ENCODE peak calls at places on chromosomes 1 and 21, in four cellular contexts. G is tibial nerve, M is spleen, Q is IMR-90. R is an unnamed sample.
A peak's percentile ranks its signal among the peaks of the same experiment; 100 is the strongest.

GRCh38 chr1:232579958-232580705 is 49.8 kb downstream of the SIPA1L2 start:
- DNase-seq in G (no peak), Q (peak; percentile 37), M (no peak), R (no peak)

GRCh38 chr1:9375912-9376311 is 83.2 kb downstream of the SPSB1 start:
- DNase-seq in G (peak; percentile 43), M (no peak), Q (no peak), R (no peak)

GRCh38 chr1:236895665-236896387 is 100.7 kb downstream of the MTR start:
- DNase-seq in M (no peak), G (no peak), Q (no peak), R (no peak)

GRCh38 chr1:162213281-162213909 is 143.9 kb downstream of the NOS1AP start:
- DNase-seq in M (no peak), Q (peak; percentile 2), G (peak; percentile 31), R (peak; percentile 87)

GRCh38 chr21:25366116-25366515 is 241.2 kb downstream of the MRPL39 start:
- DNase-seq in Q (no peak), G (no peak), M (no peak), R (no peak)

GRCh38 chr1:30903343-30904034 is 5.1 kb downstream of the SDC3 start:
- DNase-seq in Q (peak; percentile 43), M (peak; percentile 54), G (no peak), R (no peak)

GRCh38 chr1:198232407-198232806 is 75.6 kb downstream of the NEK7 start:
- DNase-seq in G (no peak), Q (peak; percentile 6), M (no peak), R (no peak)

GRCh38 chr21:43702785-43703067 is 16.2 kb upstream of the PDXK start:
- DNase-seq in G (no peak), Q (no peak), M (no peak), R (no peak)

GRCh38 chr1:83746234-83746633 is 252.7 kb downstream of the TTLL7 start:
- DNase-seq in Q (no peak), M (no peak), G (no peak), R (no peak)

GRCh38 chr1:19425643-19426245 is 59.6 kb downstream of the CAPZB start:
- DNase-seq in Q (no peak), M (no peak), G (no peak), R (no peak)

GRCh38 chr1:200437556-200438203 is 27.8 kb upstream of the ZNF281 start:
- DNase-seq in M (no peak), Q (peak; percentile 37), G (no peak), R (no peak)

GRCh38 chr1:203036135-203036534 is 9.8 kb downstream of the PPFIA4 start:
- DNase-seq in M (no peak), G (no peak), Q (peak; percentile 19), R (no peak)

GRCh38 chr1:160834945-160835565 is 27.6 kb downstream of the CD244 start:
- DNase-seq in Q (peak; percentile 31), M (no peak), G (no peak), R (peak; percentile 43)

GRCh38 chr1:58206749-58207148 is 339.8 kb downstream of the OMA1 start:
- DNase-seq in M (no peak), Q (no peak), G (no peak), R (no peak)

GRCh38 chr1:59199147-59199546 is 97.7 kb upstream of the FGGY start:
- DNase-seq in Q (no peak), M (no peak), G (no peak), R (no peak)

GRCh38 chr1:101587749-101588148 is 350.9 kb downstream of the S1PR1 start:
- DNase-seq in G (peak; percentile 14), M (no peak), Q (peak; percentile 1), R (peak; percentile 42)

DNA sequence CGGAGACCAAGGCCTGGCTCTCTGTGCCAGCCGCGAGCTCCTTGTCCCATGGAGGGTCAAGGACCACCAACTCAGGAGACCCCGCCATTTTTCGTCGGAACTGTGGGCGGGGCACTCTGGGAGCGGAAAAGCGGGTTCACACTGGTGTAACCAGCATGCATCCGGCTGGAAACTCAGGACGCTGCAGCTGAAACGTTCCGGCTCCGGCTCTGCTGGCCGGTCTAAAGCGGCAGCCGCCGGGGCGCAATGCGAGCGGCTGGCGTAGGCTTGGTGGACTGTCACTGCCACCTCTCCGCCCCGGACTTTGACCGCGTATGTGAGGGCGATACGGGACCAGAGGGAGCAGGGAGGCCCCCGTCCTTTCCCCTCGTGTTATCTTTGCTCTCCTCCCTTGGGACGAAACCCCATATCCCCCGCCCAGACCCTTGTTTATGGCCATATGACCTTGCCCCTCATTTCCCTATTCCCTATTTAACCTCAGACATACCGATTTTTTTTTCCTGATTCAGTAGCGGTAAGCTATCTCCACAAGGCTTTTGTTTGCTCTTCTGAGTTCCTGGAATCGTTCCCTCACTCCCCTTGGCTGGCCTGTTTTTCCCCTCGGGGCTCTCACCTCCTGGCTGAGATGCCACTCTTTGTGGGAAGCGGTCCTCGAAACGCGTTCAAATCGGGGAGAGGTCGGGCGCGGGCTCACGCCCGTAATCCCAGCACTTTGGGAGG is at the start of the genes NSL1 and TATDN3:
- DNase-seq in M (peak; percentile 97), G (peak; percentile 73), Q (peak; percentile 92), R (peak; percentile 89)
- TF ChIP-seq POLR2A in M (peak; percentile 67), G (peak; percentile 76), Q (peak; percentile 80), R (peak; percentile 69)

DNA sequence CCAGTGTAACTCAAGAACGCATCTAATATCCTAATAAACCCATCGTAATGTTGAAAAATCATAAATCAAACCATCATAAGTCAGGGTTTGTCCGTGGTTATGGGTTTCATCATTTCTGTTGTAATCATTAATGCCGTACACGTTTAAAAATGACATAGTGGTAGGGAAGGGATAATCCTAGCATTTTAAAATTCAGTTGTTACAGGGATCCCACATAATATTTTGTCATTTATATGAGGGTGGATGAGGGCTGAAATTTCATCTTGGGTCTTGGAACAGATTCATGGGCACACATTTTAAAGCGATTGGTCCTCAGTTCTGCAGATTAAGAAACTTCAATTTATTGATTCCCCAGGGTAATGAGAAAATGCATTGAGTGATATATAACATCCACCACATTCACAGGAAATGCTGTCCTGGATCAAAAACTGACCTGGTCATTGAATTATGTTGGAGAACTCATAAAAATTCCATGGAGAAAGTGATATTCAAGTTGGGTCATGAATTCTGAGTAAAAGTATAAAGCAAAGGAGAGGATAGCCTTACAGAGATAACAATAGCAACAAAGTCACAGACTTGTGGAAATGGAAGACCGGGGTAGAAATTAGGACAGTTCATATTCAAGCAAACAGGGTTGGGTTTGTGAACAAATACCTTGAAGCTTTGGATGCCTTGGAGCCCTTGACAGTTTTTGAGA is 1527.3 kb upstream of the TPTE start:
- DNase-seq in M (no peak), Q (no peak), G (no peak), R (no peak)
- H3K9me3 ChIP-seq in M (peaks cover 28% of the 10 kb centered on the region), Q (peaks cover 46% of the 10 kb centered on the region), G (peaks cover 14% of the 10 kb centered on the region), R (peaks cover 3% of the 10 kb centered on the region)

GRCh38 chr1:164834641-164835040 is 275.7 kb downstream of the PBX1 start:
- DNase-seq in G (no peak), M (no peak), Q (peak; percentile 40), R (no peak)
- H3K27ac ChIP-seq in G (no peak overlapping the region), M (no peak overlapping the region), Q (no peak overlapping the region), R (no peak overlapping the region)

DNA sequence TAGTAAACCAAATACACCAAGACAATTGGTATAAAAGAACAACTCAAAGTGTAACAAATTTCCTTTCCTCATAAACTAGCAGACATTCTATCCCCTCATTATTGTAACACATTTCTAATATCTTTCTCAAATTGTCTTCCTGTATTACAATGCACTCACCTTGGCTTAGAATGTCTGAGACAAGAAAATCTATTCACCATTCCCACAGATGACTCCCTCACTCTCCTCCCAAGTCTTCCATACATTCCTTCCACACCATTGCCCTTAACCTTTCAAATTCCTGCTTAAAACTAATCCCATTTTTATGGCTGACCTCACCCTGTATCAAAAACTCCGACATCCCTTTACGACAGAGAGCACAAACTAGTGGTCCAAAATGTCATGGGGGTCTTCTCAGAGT is 56.0 kb downstream of the LTN1 start:
- DNase-seq in G (no peak), Q (no peak), M (no peak), R (no peak)
- TF ChIP-seq POLR2A in G (no peak), Q (no peak), M (no peak), R (no peak)

GRCh38 chr1:108193333-108193732 is 6.8 kb downstream of the SLC25A24 start:
- DNase-seq in Q (no peak), G (no peak), M (no peak), R (no peak)
- H3K9me3 ChIP-seq in Q (no peaks in the 10 kb centered on the region), G (no peaks in the 10 kb centered on the region), M (peaks cover 41% of the 10 kb centered on the region), R (no peaks in the 10 kb centered on the region)

GRCh38 chr1:37662031-37662755 is 27.5 kb upstream of the RSPO1 start:
- DNase-seq in M (no peak), Q (no peak), G (no peak), R (no peak)
- H3K27ac ChIP-seq in M (no peak overlapping the region), Q (no peak overlapping the region), G (no peak overlapping the region), R (no peak overlapping the region)

GRCh38 chr1:17570228-17570627 is 30.7 kb downstream of the ARHGEF10L start:
- DNase-seq in M (no peak), Q (no peak), G (no peak), R (no peak)

GRCh38 chr1:17566892-17567291 is 27.4 kb downstream of the ARHGEF10L start:
- DNase-seq in G (no peak), M (no peak), Q (no peak), R (no peak)

GRCh38 chr1:17567582-17567981 is 28.1 kb downstream of the ARHGEF10L start:
- DNase-seq in Q (peak; percentile 64), M (no peak), G (no peak), R (no peak)

GRCh38 chr1:17568014-17568413 is 28.5 kb downstream of the ARHGEF10L start:
- DNase-seq in G (no peak), Q (no peak), M (no peak), R (no peak)

GRCh38 chr1:17569200-17570139 is 30.0 kb downstream of the ARHGEF10L start:
- DNase-seq in Q (peak; percentile 84), M (no peak), G (peak; percentile 84), R (peak; percentile 91)
- TF ChIP-seq POLR2A in Q (peak; percentile 24), M (no peak), G (peak; percentile 20), R (peak; percentile 56)

DNA sequence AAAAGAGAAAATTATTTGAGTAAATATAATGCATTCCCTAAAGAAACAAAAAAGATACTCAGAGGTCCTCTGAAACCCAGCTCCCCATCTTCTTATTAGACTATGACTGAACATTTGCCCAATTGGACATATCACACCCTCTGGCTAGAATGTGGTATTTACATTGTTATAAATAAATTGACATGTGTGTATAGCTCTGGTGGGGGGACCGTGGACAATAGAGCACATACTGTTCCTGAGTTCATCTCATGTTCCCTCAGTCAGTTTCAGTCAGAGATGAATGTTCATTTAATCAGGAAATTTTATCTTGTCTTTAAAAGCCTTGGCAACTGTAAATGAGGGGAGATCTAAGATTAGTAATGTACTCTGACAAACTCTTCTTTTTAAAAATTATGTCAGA is 459.3 kb upstream of the ADAMTS5 start:
- DNase-seq in Q (no peak), M (no peak), G (no peak), R (no peak)
- H3K9me3 ChIP-seq in Q (no peaks in the 10 kb centered on the region), M (peaks cover 79% of the 10 kb centered on the region), G (no peaks in the 10 kb centered on the region), R (no peaks in the 10 kb centered on the region)

R was measured in body of pancreas.